ENCODE peak calls at places on chromosomes 1 and 21, in five cellular contexts. K is fibroblast of pulmonary artery, S is AG10803, Q is fibroblast of mammary gland, U is left ventricle myocardium inferior. F is an unnamed sample.

GRCh38 chr1:114092118-114092517 is 61.6 kb downstream of the SYT6 start:
- DNase-seq in Q (no peak), K (no peak), S (no peak), U (no peak), F (no peak)

GRCh38 chr1:65872258-65872657 is 79.6 kb downstream of the PDE4B start:
- DNase-seq in S (no peak), U (no peak), K (no peak), Q (no peak), F (no peak)

GRCh38 chr1:154220970-154221814 is 437 bp downstream of the UBAP2L start:
- DNase-seq in S (peak; percentile 55), K (peak; percentile 44), Q (peak; percentile 34), U (peak; percentile 57), F (peak; percentile 63)

GRCh38 chr21:42906222-42906621 is 13.1 kb downstream of the NDUFV3 start:
- DNase-seq in K (no peak), S (no peak), Q (no peak), U (no peak), F (no peak)

GRCh38 chr21:31630062-31630711 is 29.3 kb upstream of the SOD1 start:
- DNase-seq in S (peak; percentile 13), Q (peak; percentile 96), U (no peak), K (peak; percentile 94), F (no peak)

GRCh38 chr1:10867138-10867721 is 70.8 kb upstream of the CASZ1 start:
- DNase-seq in K (peak; percentile 21), S (no peak), U (peak; percentile 53), Q (peak; percentile 1), F (no peak)

GRCh38 chr1:146007048-146007784 is 10.8 kb upstream of the TXNIP start:
- DNase-seq in Q (peak; percentile 90), K (peak; percentile 92), U (no peak), S (peak; percentile 77), F (peak; percentile 56)

GRCh38 chr1:216917039-216917438 is 193.8 kb upstream of the ESRRG start:
- DNase-seq in S (no peak), U (no peak), K (no peak), Q (no peak), F (no peak)

GRCh38 chr1:34668063-34668462 is 86.8 kb upstream of the GJB5 start:
- DNase-seq in U (no peak), Q (no peak), S (no peak), K (no peak), F (no peak)

GRCh38 chr1:222010306-222010705 is 268.4 kb upstream of the DUSP10 start:
- DNase-seq in Q (no peak), U (no peak), K (no peak), S (no peak), F (no peak)

GRCh38 chr1:50415235-50416149 is 7.8 kb downstream of the DMRTA2 start:
- DNase-seq in K (no peak), Q (no peak), U (no peak), S (no peak), F (no peak)
- TF ChIP-seq CTCF in K (no peak), Q (no peak), U (no peak), S (no peak), F (no peak)

GRCh38 chr1:177448652-177449351 is 278.0 kb downstream of the BRINP2 start:
- DNase-seq in S (peak; percentile 11), K (peak; percentile 6), U (no peak), Q (peak; percentile 86), F (no peak)

GRCh38 chr1:177451191-177451590 is 280.4 kb downstream of the BRINP2 start:
- DNase-seq in S (no peak), Q (no peak), U (no peak), K (no peak), F (no peak)
- TF ChIP-seq CTCF in S (no peak), Q (no peak), U (no peak), K (no peak), F (no peak)

GRCh38 chr1:119372493-119373086 is 4.0 kb downstream of the HAO2 start:
- DNase-seq in U (no peak), Q (peak; percentile 37), K (peak; percentile 34), S (peak; percentile 39), F (no peak)
- TF ChIP-seq CTCF in U (no peak), Q (no peak), K (no peak), S (peak; percentile 34), F (no peak)

GRCh38 chr1:156155760-156156495 is 2.5 kb downstream of the SEMA4A start:
- DNase-seq in K (no peak), Q (no peak), S (no peak), U (no peak), F (no peak)

GRCh38 chr1:156152628-156153027 is 757 bp upstream of the SEMA4A start:
- DNase-seq in Q (no peak), S (peak; percentile 31), K (no peak), U (no peak), F (no peak)

GRCh38 chr1:156151093-156151688 is 2.2 kb upstream of the SEMA4A start:
- DNase-seq in Q (peak; percentile 60), K (no peak), S (peak; percentile 74), U (no peak), F (peak; percentile 87)

GRCh38 chr1:156153362-156153761 is at the start of gene SEMA4A:
- DNase-seq in K (no peak), S (no peak), Q (no peak), U (no peak), F (no peak)

DNA sequence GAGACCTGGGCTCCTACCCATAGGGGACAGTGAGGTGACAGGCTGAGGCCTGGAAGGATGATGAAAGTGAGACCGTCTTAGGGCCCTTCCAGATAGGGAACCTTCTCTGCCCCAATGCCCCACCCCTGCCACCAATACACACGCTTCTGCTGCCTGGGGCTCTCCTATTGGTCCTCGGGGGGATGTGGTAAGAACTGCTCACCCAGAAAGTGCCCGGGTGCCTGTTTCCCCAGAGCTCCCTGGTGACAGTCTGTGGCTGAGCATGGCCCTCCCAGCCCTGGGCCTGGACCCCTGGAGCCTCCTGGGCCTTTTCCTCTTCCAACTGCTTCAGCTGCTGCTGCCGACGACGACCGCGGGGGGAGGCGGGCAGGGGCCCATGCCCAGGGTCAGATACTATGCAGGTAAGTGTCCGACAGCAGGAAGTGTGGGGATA is 948 bp downstream of the SEMA4A start:
- DNase-seq in S (no peak), K (no peak), U (no peak), Q (no peak), F (peak; percentile 96)
- TF ChIP-seq CTCF in S (no peak), K (no peak), U (no peak), Q (no peak), F (no peak)

GRCh38 chr1:44361478-44361877 is 6.4 kb upstream of the ERI3 start:
- DNase-seq in Q (peak; percentile 12), K (peak; percentile 22), S (no peak), U (no peak), F (no peak)
- TF ChIP-seq CTCF in Q (peak; percentile 28), K (peak; percentile 31), S (peak; percentile 19), U (peak; percentile 8), F (no peak)

DNA sequence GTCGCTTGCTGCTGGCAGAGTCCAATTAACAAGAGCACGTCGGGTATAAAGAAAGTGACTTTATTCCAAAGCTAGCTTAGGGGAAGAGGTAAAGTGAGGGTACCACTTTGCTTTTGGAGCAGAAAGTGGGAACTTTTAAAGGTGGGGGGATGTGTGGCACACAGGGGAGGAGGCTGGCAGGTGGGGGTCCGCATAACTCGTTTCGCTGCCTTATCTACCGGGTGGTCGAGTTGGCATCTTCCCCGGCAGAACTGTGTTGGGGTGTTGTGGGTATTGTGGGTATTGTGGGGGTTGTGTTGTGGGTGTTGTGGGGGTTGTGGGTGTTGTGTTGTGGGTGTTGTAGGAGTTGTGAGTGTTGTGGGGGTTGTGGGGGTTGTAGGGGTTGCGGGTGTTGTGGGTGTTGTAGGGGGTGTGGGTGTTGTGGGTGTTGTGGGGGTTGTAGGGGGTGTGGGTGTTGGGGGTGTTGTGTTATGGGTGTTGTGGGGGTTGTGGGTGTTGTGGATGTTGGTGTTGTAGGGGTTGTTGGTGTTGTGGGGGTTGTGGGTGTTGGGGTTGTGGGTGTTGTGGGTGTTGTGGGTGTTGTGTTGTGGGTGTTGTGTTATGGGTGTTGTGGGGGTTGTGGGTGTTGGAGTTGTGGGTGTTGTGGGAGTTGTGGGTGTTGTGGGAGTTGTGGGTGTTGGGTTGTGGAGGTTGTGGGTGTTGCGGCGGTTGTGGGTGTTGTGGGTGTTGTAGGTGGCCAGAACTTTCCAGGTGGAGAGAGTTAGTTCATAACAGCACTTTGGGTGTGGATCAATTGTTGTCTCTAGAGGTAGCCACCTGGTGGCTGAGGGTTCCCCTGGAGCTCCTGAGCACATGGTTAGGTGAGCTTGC is 52.7 kb downstream of the AGPAT3 start:
- DNase-seq in S (no peak), K (no peak), U (no peak), Q (no peak), F (no peak)
- TF ChIP-seq CTCF in S (no peak), K (no peak), U (no peak), Q (no peak), F (no peak)

GRCh38 chr1:174157157-174157806 is 2.0 kb upstream of the RABGAP1L start:
- DNase-seq in U (no peak), Q (no peak), S (no peak), K (no peak), F (no peak)

GRCh38 chr1:174160109-174160473 is 771 bp downstream of the RABGAP1L start:
- DNase-seq in K (peak; percentile 26), Q (peak; percentile 57), U (peak; percentile 56), S (peak; percentile 28), F (no peak)

GRCh38 chr1:174160603-174161002 is 1.3 kb downstream of the RABGAP1L start:
- DNase-seq in K (no peak), U (no peak), S (no peak), Q (no peak), F (no peak)

GRCh38 chr1:174158767-174159252 is 510 bp upstream of the RABGAP1L start:
- DNase-seq in Q (no peak), U (no peak), K (no peak), S (no peak), F (no peak)

DNA sequence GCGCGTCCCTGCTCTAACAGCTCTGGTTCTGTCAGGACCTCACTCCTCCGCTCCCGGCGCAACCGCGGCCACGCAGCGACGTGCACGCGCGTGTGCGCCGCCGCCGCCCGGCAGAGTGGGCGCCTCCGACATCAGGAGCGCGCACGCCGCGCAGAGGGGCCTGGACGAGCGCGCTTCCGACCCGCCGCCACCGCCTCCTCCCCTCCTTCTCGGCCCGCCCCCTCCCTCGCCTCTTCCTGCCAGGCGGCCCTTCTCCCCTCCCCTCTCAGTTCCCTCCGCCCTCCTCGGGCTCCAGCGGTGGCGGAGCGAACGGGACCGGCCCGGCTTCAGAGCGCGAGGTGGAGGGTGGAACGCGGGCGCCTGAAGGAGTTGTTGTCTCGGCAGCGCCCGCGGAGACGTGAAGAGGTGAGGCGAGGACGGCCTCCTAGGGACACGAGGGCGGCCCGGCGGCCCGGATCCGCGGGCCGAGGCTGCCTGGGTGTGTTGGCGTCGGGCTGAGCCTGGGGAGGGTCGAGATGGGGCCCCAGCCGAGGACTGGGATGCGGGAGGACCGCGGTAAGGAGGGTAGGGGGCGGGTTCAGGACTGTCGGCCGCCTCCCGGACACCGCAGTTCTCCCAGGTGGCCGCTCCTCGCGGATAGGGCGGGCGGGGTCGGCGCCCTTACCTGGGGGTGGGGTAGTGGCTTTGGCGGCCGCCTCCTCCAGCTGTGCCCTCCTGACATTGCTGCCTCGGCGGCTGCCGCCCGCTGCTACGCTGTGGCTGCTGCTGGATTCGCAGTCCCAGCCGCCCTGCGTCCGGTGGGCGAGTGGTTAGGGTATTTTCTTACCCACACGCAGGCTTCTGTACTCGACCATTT is at the start of gene RABGAP1L:
- DNase-seq in K (peak; percentile 95), Q (peak; percentile 87), U (peak; percentile 96), S (peak; percentile 94), F (peak; percentile 89)
- TF ChIP-seq CTCF in K (no peak), Q (no peak), U (no peak), S (no peak), F (no peak)